ENCODE peak calls at places on chromosomes 2 and 18, in seven cellular contexts. One of them, this sample, is unnamed.

GRCh38 chr2:3470166-3470651 is 49.1 kb downstream of the ADI1 start:
- DNase-seq in T-helper 9 cell: no peak
- DNase-seq in heart left ventricle: peak
- DNase-seq in NCI-H2171 treated with DMSO at 0.1 percent for 48 hours: no peak
- DNase-seq in GM19239: no peak
- DNase-seq in ELR: peak
- DNase-seq in BJ: peak
- DNase-seq in this sample: peak

GRCh38 chr2:17373041-17373440 is 145.2 kb downstream of the RAD51AP2 start:
- DNase-seq in T-helper 9 cell: no peak
- DNase-seq in heart left ventricle: no peak
- DNase-seq in NCI-H2171 treated with DMSO at 0.1 percent for 48 hours: no peak
- DNase-seq in GM19239: no peak
- DNase-seq in ELR: no peak
- DNase-seq in BJ: no peak
- DNase-seq in this sample: no peak

GRCh38 chr2:74440378-74441110 is 1.2 kb downstream of the RTKN start:
- DNase-seq in T-helper 9 cell: no peak
- DNase-seq in heart left ventricle: peak
- DNase-seq in NCI-H2171 treated with DMSO at 0.1 percent for 48 hours: peak
- DNase-seq in GM19239: peak
- DNase-seq in ELR: peak
- DNase-seq in BJ: no peak
- DNase-seq in this sample: peak

GRCh38 chr2:199458806-199459285 is 1.1 kb upstream of the SATB2 start:
- DNase-seq in T-helper 9 cell: no peak
- DNase-seq in heart left ventricle: no peak
- DNase-seq in NCI-H2171 treated with DMSO at 0.1 percent for 48 hours: no peak
- DNase-seq in GM19239: no peak
- DNase-seq in ELR: no peak
- DNase-seq in BJ: no peak
- DNase-seq in this sample: no peak

GRCh38 chr2:216596234-216596985 is 36.8 kb upstream of the IGFBP2 start:
- DNase-seq in T-helper 9 cell: no peak
- DNase-seq in heart left ventricle: no peak
- DNase-seq in NCI-H2171 treated with DMSO at 0.1 percent for 48 hours: peak
- DNase-seq in GM19239: no peak
- DNase-seq in ELR: peak
- DNase-seq in BJ: peak
- DNase-seq in this sample: no peak

GRCh38 chr2:190993292-190993643 is 20.7 kb downstream of the STAT1 start:
- DNase-seq in T-helper 9 cell: no peak
- DNase-seq in heart left ventricle: no peak
- DNase-seq in NCI-H2171 treated with DMSO at 0.1 percent for 48 hours: no peak
- DNase-seq in GM19239: no peak
- DNase-seq in ELR: no peak
- DNase-seq in BJ: no peak
- DNase-seq in this sample: no peak

GRCh38 chr2:161913865-161914264 is 160.2 kb downstream of the DPP4 start:
- DNase-seq in T-helper 9 cell: no peak
- DNase-seq in heart left ventricle: no peak
- DNase-seq in NCI-H2171 treated with DMSO at 0.1 percent for 48 hours: no peak
- DNase-seq in GM19239: no peak
- DNase-seq in ELR: peak
- DNase-seq in BJ: peak
- DNase-seq in this sample: no peak

GRCh38 chr2:241239552-241240202 is 51.2 kb downstream of the ANO7 start:
- DNase-seq in T-helper 9 cell: no peak
- DNase-seq in heart left ventricle: no peak
- DNase-seq in NCI-H2171 treated with DMSO at 0.1 percent for 48 hours: no peak
- DNase-seq in GM19239: no peak
- DNase-seq in ELR: no peak
- DNase-seq in BJ: no peak
- DNase-seq in this sample: no peak

GRCh38 chr2:190755796-190756415 is 107.0 kb downstream of the NAB1 start:
- DNase-seq in T-helper 9 cell: no peak
- DNase-seq in heart left ventricle: no peak
- DNase-seq in NCI-H2171 treated with DMSO at 0.1 percent for 48 hours: no peak
- DNase-seq in GM19239: no peak
- DNase-seq in ELR: no peak
- DNase-seq in BJ: no peak
- DNase-seq in this sample: no peak

GRCh38 chr2:105747997-105748396 is 3.3 kb downstream of the NCK2 start:
- DNase-seq in T-helper 9 cell: no peak
- DNase-seq in heart left ventricle: no peak
- DNase-seq in NCI-H2171 treated with DMSO at 0.1 percent for 48 hours: no peak
- DNase-seq in GM19239: no peak
- DNase-seq in ELR: peak
- DNase-seq in BJ: no peak
- DNase-seq in this sample: no peak

GRCh38 chr2:66447676-66448075 is 12.8 kb downstream of the MEIS1 start:
- DNase-seq in T-helper 9 cell: no peak
- DNase-seq in heart left ventricle: no peak
- DNase-seq in NCI-H2171 treated with DMSO at 0.1 percent for 48 hours: no peak
- DNase-seq in GM19239: no peak
- DNase-seq in ELR: peak
- DNase-seq in BJ: no peak
- DNase-seq in this sample: no peak

GRCh38 chr2:65622951-65623525 is 190.6 kb upstream of the SPRED2 start:
- DNase-seq in T-helper 9 cell: no peak
- DNase-seq in heart left ventricle: no peak
- DNase-seq in NCI-H2171 treated with DMSO at 0.1 percent for 48 hours: no peak
- DNase-seq in GM19239: no peak
- DNase-seq in ELR: no peak
- DNase-seq in BJ: no peak
- DNase-seq in this sample: no peak

GRCh38 chr2:143161982-143162837 is 33.0 kb downstream of the ARHGAP15 start:
- DNase-seq in T-helper 9 cell: peak
- DNase-seq in heart left ventricle: no peak
- DNase-seq in NCI-H2171 treated with DMSO at 0.1 percent for 48 hours: peak
- DNase-seq in GM19239: no peak
- DNase-seq in ELR: peak
- DNase-seq in BJ: no peak
- DNase-seq in this sample: no peak

GRCh38 chr18:49728542-49728941 is 84.8 kb downstream of the ACAA2 start:
- DNase-seq in T-helper 9 cell: no peak
- DNase-seq in heart left ventricle: no peak
- DNase-seq in NCI-H2171 treated with DMSO at 0.1 percent for 48 hours: no peak
- DNase-seq in GM19239: peak
- DNase-seq in ELR: peak
- DNase-seq in BJ: no peak
- DNase-seq in this sample: no peak

GRCh38 chr2:86441789-86442641 is 844 bp downstream of the KDM3A start:
- DNase-seq in T-helper 9 cell: peak
- DNase-seq in heart left ventricle: peak
- DNase-seq in NCI-H2171 treated with DMSO at 0.1 percent for 48 hours: peak
- DNase-seq in GM19239: peak
- DNase-seq in ELR: peak
- DNase-seq in BJ: no peak
- DNase-seq in this sample: peak

GRCh38 chr2:84880645-84881521 is at the start of gene TRABD2A:
- DNase-seq in T-helper 9 cell: peak
- DNase-seq in heart left ventricle: no peak
- DNase-seq in NCI-H2171 treated with DMSO at 0.1 percent for 48 hours: no peak
- DNase-seq in GM19239: no peak
- DNase-seq in ELR: peak
- DNase-seq in BJ: no peak
- DNase-seq in this sample: no peak

GRCh38 chr2:236934656-236935055 is 151.0 kb upstream of the COPS8 start:
- DNase-seq in T-helper 9 cell: no peak
- DNase-seq in heart left ventricle: no peak
- DNase-seq in NCI-H2171 treated with DMSO at 0.1 percent for 48 hours: no peak
- DNase-seq in GM19239: no peak
- DNase-seq in ELR: no peak
- DNase-seq in BJ: no peak
- DNase-seq in this sample: no peak

GRCh38 chr18:8627540-8627939 is 18.3 kb downstream of the RAB12 start:
- DNase-seq in T-helper 9 cell: no peak
- DNase-seq in heart left ventricle: no peak
- DNase-seq in NCI-H2171 treated with DMSO at 0.1 percent for 48 hours: no peak
- DNase-seq in GM19239: no peak
- DNase-seq in ELR: no peak
- DNase-seq in BJ: no peak
- DNase-seq in this sample: no peak

GRCh38 chr18:12109836-12110235 is 16.2 kb downstream of the ANKRD62 start:
- DNase-seq in T-helper 9 cell: no peak
- DNase-seq in heart left ventricle: no peak
- DNase-seq in NCI-H2171 treated with DMSO at 0.1 percent for 48 hours: no peak
- DNase-seq in GM19239: no peak
- DNase-seq in ELR: no peak
- DNase-seq in BJ: no peak
- DNase-seq in this sample: no peak

GRCh38 chr2:43132523-43133301 is 93.7 kb downstream of the ZFP36L2 start:
- DNase-seq in T-helper 9 cell: no peak
- DNase-seq in heart left ventricle: peak
- DNase-seq in NCI-H2171 treated with DMSO at 0.1 percent for 48 hours: no peak
- DNase-seq in GM19239: no peak
- DNase-seq in ELR: no peak
- DNase-seq in BJ: no peak
- DNase-seq in this sample: no peak

GRCh38 chr2:176174850-176175728 is 13.4 kb upstream of the HOXD1 start:
- DNase-seq in T-helper 9 cell: no peak
- DNase-seq in heart left ventricle: no peak
- DNase-seq in NCI-H2171 treated with DMSO at 0.1 percent for 48 hours: no peak
- DNase-seq in GM19239: no peak
- DNase-seq in ELR: no peak
- DNase-seq in BJ: no peak
- DNase-seq in this sample: peak

GRCh38 chr18:9931679-9932078 is 17.9 kb downstream of the VAPA start:
- DNase-seq in T-helper 9 cell: no peak
- DNase-seq in heart left ventricle: no peak
- DNase-seq in NCI-H2171 treated with DMSO at 0.1 percent for 48 hours: no peak
- DNase-seq in GM19239: no peak
- DNase-seq in ELR: no peak
- DNase-seq in BJ: no peak
- DNase-seq in this sample: no peak

GRCh38 chr2:113699048-113699447 is 57.4 kb downstream of the SLC35F5 start:
- DNase-seq in T-helper 9 cell: no peak
- DNase-seq in heart left ventricle: no peak
- DNase-seq in NCI-H2171 treated with DMSO at 0.1 percent for 48 hours: no peak
- DNase-seq in GM19239: no peak
- DNase-seq in ELR: no peak
- DNase-seq in BJ: no peak
- DNase-seq in this sample: no peak

GRCh38 chr2:25304339-25304728 is 37.4 kb downstream of the DNMT3A start:
- DNase-seq in T-helper 9 cell: no peak
- DNase-seq in heart left ventricle: no peak
- DNase-seq in NCI-H2171 treated with DMSO at 0.1 percent for 48 hours: peak
- DNase-seq in GM19239: no peak
- DNase-seq in ELR: no peak
- DNase-seq in BJ: no peak
- DNase-seq in this sample: no peak

GRCh38 chr18:77765468-77765867 is 515.8 kb downstream of the GALR1 start:
- DNase-seq in T-helper 9 cell: no peak
- DNase-seq in heart left ventricle: no peak
- DNase-seq in NCI-H2171 treated with DMSO at 0.1 percent for 48 hours: peak
- DNase-seq in GM19239: no peak
- DNase-seq in ELR: peak
- DNase-seq in BJ: no peak
- DNase-seq in this sample: no peak

GRCh38 chr18:80035997-80036396 is 1.8 kb downstream of the RBFA start:
- DNase-seq in T-helper 9 cell: no peak
- DNase-seq in heart left ventricle: no peak
- DNase-seq in NCI-H2171 treated with DMSO at 0.1 percent for 48 hours: no peak
- DNase-seq in GM19239: no peak
- DNase-seq in ELR: no peak
- DNase-seq in BJ: no peak
- DNase-seq in this sample: no peak

GRCh38 chr2:237352279-237352845 is 61.6 kb downstream of the COL6A3 start:
- DNase-seq in T-helper 9 cell: no peak
- DNase-seq in heart left ventricle: no peak
- DNase-seq in NCI-H2171 treated with DMSO at 0.1 percent for 48 hours: no peak
- DNase-seq in GM19239: no peak
- DNase-seq in ELR: no peak
- DNase-seq in BJ: no peak
- DNase-seq in this sample: no peak

GRCh38 chr18:79361766-79362522 is 33.8 kb upstream of the NFATC1 start:
- DNase-seq in T-helper 9 cell: no peak
- DNase-seq in heart left ventricle: no peak
- DNase-seq in NCI-H2171 treated with DMSO at 0.1 percent for 48 hours: no peak
- DNase-seq in GM19239: no peak
- DNase-seq in ELR: peak
- DNase-seq in BJ: no peak
- DNase-seq in this sample: no peak

GRCh38 chr18:13266208-13267100 is 47.9 kb downstream of the LDLRAD4 start:
- DNase-seq in T-helper 9 cell: no peak
- DNase-seq in heart left ventricle: peak
- DNase-seq in NCI-H2171 treated with DMSO at 0.1 percent for 48 hours: no peak
- DNase-seq in GM19239: no peak
- DNase-seq in ELR: no peak
- DNase-seq in BJ: no peak
- DNase-seq in this sample: no peak

GRCh38 chr2:137000790-137001189 is 235.4 kb downstream of the THSD7B start:
- DNase-seq in T-helper 9 cell: no peak
- DNase-seq in heart left ventricle: no peak
- DNase-seq in NCI-H2171 treated with DMSO at 0.1 percent for 48 hours: peak
- DNase-seq in GM19239: no peak
- DNase-seq in ELR: no peak
- DNase-seq in BJ: no peak
- DNase-seq in this sample: no peak